ENCODE peak calls at places on chromosomes 3 and 15, in four cellular contexts. O, T, F and V are unnamed samples.

GRCh38 chr3:17340261-17340660 is 402.2 kb downstream of the TBC1D5 start:
- DNase-seq in O (no peak), T (no peak), F (no peak), V (no peak)

GRCh38 chr3:67540198-67540894 is 114.1 kb downstream of the SUCLG2 start:
- DNase-seq in O (peak), T (no peak), F (peak), V (no peak)

GRCh38 chr3:150447084-150447483 is 39.0 kb downstream of the TSC22D2 start:
- DNase-seq in O (no peak), T (no peak), F (no peak), V (no peak)

GRCh38 chr3:152302521-152303021 is 33.8 kb downstream of the MBNL1 start:
- DNase-seq in O (no peak), T (peak), F (peak), V (no peak)

GRCh38 chr15:52780172-52780980 is 9.8 kb downstream of the ONECUT1 start:
- DNase-seq in O (peak), T (no peak), F (peak), V (peak)

GRCh38 chr3:186990878-186991308 is 60.6 kb downstream of the ST6GAL1 start:
- DNase-seq in O (no peak), T (no peak), F (no peak), V (no peak)

GRCh38 chr3:104785966-104786365 is 580.7 kb upstream of the ALCAM start:
- DNase-seq in O (no peak), T (no peak), F (no peak), V (no peak)

GRCh38 chr3:127006781-127007436 is 24.0 kb downstream of the PLXNA1 start:
- DNase-seq in O (no peak), T (no peak), F (no peak), V (no peak)

GRCh38 chr3:105938826-105939225 is 70.0 kb upstream of the CBLB start:
- DNase-seq in O (no peak), T (no peak), F (no peak), V (no peak)

GRCh38 chr3:105933871-105934270 is 65.1 kb upstream of the CBLB start:
- DNase-seq in O (no peak), T (no peak), F (no peak), V (no peak)

GRCh38 chr3:105938101-105938500 is 69.3 kb upstream of the CBLB start:
- DNase-seq in O (no peak), T (no peak), F (no peak), V (no peak)
- H3K4me3 ChIP-seq in O (no peak), T (no peak), F (peak), V (no peak)

DNA sequence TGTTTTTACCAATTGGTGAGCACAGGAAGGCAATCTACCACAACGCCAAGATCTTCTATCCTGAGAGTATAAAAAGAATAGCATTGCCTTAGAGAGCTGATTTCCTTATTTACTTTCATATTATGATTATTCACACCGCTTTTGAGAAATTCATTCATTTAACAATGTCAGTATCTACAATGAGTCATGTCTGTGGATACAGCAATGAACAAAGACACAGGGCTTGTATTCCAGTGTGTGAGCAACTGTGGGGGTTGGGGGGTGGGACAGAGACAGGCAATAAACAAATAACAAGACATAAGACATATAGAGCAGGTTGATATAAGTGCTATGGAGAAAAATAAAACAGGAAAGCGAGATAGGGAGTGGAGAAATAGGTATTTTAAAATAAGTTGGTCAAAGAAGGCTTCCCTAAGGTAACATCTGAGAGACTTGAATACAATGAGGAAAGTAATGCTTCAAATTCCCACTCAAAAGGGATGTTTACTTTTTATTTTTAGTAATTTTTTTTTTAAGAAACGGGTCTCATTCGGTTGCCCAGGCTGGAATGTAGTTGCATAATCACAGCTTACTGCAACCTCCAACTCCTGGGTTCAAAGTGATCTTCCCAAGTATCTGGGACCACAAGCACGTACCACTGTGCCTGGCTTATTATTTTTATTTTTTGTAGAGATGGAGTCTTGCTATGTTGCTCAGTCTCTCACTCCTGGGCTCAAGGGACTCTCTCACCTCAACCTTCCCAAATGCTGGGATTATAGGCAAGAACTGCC is 45.7 kb downstream of the PGBD4 start:
- DNase-seq in O (no peak), T (no peak), F (no peak), V (no peak)
- H3K27ac ChIP-seq in O (no peak), T (no peak), F (no peak), V (no peak)

GRCh38 chr15:74787251-74788041 is 5.6 kb downstream of the CSK start:
- DNase-seq in O (peak), T (peak), F (peak), V (peak)

GRCh38 chr15:74789171-74789627 is 7.3 kb downstream of the CSK start:
- DNase-seq in O (no peak), T (no peak), F (no peak), V (no peak)

GRCh38 chr15:74788042-74788715 is 6.3 kb downstream of the CSK start:
- DNase-seq in O (no peak), T (no peak), F (no peak), V (no peak)

GRCh38 chr15:74789741-74790079 is 7.8 kb downstream of the CSK start:
- DNase-seq in O (no peak), T (no peak), F (no peak), V (no peak)

DNA sequence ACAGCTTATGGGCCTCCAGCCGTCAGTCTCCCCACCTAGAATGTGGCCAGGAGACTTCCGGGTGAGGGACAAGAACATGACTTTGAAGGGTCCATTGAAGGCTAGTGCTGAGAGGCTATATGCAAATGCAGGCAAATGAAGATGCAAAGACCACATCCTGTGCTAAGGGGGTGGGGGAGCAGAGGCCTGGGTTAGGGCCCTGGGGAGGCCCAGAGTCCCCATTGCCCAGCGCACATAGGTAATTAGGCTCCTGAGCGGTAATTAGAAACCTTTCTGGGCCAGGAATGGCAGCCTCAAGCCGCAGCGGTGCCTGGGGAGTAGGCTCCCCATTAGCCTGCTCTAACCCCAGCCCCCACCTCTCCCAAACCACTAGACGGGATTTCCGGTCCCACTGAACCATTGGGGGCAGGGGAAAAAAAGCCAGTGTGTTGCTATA is 6.9 kb downstream of the CSK start:
- DNase-seq in O (peak), T (no peak), F (no peak), V (no peak)
- H3K4me3 ChIP-seq in O (no peak), T (peak), F (no peak), V (no peak)

GRCh38 chr15:91535856-91536500 is 317.5 kb upstream of the SLCO3A1 start:
- DNase-seq in O (no peak), T (no peak), F (no peak), V (no peak)
- H3K27ac ChIP-seq in O (no peak), T (no peak), F (peak), V (no peak)

DNA sequence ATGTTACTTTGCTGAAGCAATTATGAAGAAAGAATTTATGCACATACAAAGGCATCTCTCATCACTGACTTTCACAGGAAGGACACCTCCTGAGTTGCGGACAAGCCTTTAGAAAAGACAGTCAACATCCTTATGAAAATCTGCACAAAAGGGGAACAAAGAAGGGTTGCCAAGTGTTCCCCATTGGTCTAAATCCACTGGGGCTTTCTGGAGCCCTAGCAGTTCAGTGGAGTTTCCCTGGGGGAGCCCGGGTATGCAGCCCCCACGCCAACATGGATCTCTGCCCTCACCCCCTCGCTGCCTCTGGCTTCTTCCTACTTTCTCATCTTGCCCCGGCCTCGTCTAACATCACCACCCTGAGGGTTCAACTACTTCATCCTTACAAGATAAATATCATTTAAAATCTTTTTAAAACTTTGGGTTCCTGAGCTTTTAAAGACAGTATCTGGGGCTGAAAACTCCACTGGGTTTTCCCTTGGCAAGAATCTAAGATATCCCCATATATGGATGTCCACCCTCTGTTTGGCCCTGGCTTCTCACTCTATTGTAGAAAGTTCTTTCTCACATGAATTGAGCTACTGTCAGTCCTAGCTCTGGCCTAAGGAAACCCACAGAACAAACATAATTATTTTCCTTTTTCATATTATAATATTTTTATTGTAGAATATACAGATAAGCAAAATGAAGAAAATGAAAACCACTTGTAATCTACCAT is 207.9 kb upstream of the RGMA start:
- DNase-seq in O (no peak), T (no peak), F (no peak), V (no peak)
- H3K4me3 ChIP-seq in O (no peak), T (no peak), F (no peak), V (no peak)

GRCh38 chr15:81531971-81532370 is 158.0 kb upstream of the TMC3 start:
- DNase-seq in O (no peak), T (no peak), F (no peak), V (no peak)
- H3K27ac ChIP-seq in O (no peak), T (no peak), F (no peak), V (no peak)

GRCh38 chr3:147423601-147424324 is 14.6 kb downstream of the ZIC1 start:
- DNase-seq in O (peak), T (no peak), F (no peak), V (no peak)
- H3K4me3 ChIP-seq in O (peak), T (no peak), F (no peak), V (peak)